ENCODE peak calls at places on chromosomes 7 and 10, in seven cellular contexts. One of them, this sample, is unnamed. For H3K4me1, the result is how much of the 10 kb centered on the place peaks cover.

GRCh38 chr7:106841896-106842390 is 23.1 kb upstream of the PIK3CG start:
- DNase-seq in lower lobe of right lung: no peak
- DNase-seq in SK-N-SH: peak
- DNase-seq in IMR-90: no peak
- DNase-seq in tibial artery: no peak
- DNase-seq in body of pancreas: no peak
- DNase-seq in thyroid gland: no peak
- DNase-seq in this sample: no peak

GRCh38 chr10:100174699-100175677 is 10.8 kb downstream of the ERLIN1 start:
- DNase-seq in tibial artery: no peak
- DNase-seq in lower lobe of right lung: no peak
- DNase-seq in body of pancreas: peak
- DNase-seq in SK-N-SH: no peak
- DNase-seq in IMR-90: no peak
- DNase-seq in thyroid gland: no peak
- DNase-seq in this sample: no peak

GRCh38 chr10:83995932-83996331 is 143.4 kb upstream of the GHITM start:
- DNase-seq in IMR-90: no peak
- DNase-seq in body of pancreas: no peak
- DNase-seq in tibial artery: no peak
- DNase-seq in lower lobe of right lung: no peak
- DNase-seq in thyroid gland: no peak
- DNase-seq in SK-N-SH: no peak
- DNase-seq in this sample: no peak

GRCh38 chr7:150902078-150903033 is 50.0 kb downstream of the AOC1 start:
- DNase-seq in SK-N-SH: peak
- DNase-seq in tibial artery: no peak
- DNase-seq in body of pancreas: no peak
- DNase-seq in lower lobe of right lung: no peak
- DNase-seq in thyroid gland: no peak
- DNase-seq in IMR-90: no peak
- DNase-seq in this sample: peak

GRCh38 chr7:112866424-112866823 is 76.2 kb upstream of the TMEM168 start:
- DNase-seq in SK-N-SH: no peak
- DNase-seq in body of pancreas: no peak
- DNase-seq in IMR-90: no peak
- DNase-seq in tibial artery: no peak
- DNase-seq in lower lobe of right lung: no peak
- DNase-seq in thyroid gland: no peak
- DNase-seq in this sample: no peak

GRCh38 chr10:70132098-70133029 is at the start of gene AIFM2:
- DNase-seq in lower lobe of right lung: peak
- DNase-seq in SK-N-SH: peak
- DNase-seq in body of pancreas: peak
- DNase-seq in IMR-90: peak
- DNase-seq in thyroid gland: peak
- DNase-seq in tibial artery: peak
- DNase-seq in this sample: peak

GRCh38 chr7:73342645-73343044 is 14.7 kb downstream of the FKBP6 start:
- DNase-seq in thyroid gland: no peak
- DNase-seq in tibial artery: no peak
- DNase-seq in body of pancreas: peak
- DNase-seq in lower lobe of right lung: no peak
- DNase-seq in SK-N-SH: peak
- DNase-seq in IMR-90: peak
- DNase-seq in this sample: no peak

GRCh38 chr10:55410415-55410885 is 609.4 kb upstream of the PCDH15 start:
- DNase-seq in lower lobe of right lung: no peak
- DNase-seq in body of pancreas: peak
- DNase-seq in thyroid gland: peak
- DNase-seq in tibial artery: no peak
- DNase-seq in SK-N-SH: peak
- DNase-seq in IMR-90: no peak
- DNase-seq in this sample: peak

GRCh38 chr7:16695621-16696237 is 49.7 kb downstream of the BZW2 start:
- DNase-seq in tibial artery: no peak
- DNase-seq in thyroid gland: peak
- DNase-seq in lower lobe of right lung: no peak
- DNase-seq in body of pancreas: peak
- DNase-seq in IMR-90: peak
- DNase-seq in SK-N-SH: peak
- DNase-seq in this sample: no peak

GRCh38 chr10:12521423-12521822 is 172.1 kb downstream of the CAMK1D start:
- DNase-seq in SK-N-SH: no peak
- DNase-seq in body of pancreas: no peak
- DNase-seq in IMR-90: no peak
- DNase-seq in thyroid gland: no peak
- DNase-seq in lower lobe of right lung: no peak
- DNase-seq in tibial artery: no peak
- DNase-seq in this sample: no peak

GRCh38 chr7:50663396-50664102 is 98.3 kb upstream of the DDC start:
- DNase-seq in SK-N-SH: no peak
- DNase-seq in thyroid gland: no peak
- DNase-seq in tibial artery: no peak
- DNase-seq in body of pancreas: no peak
- DNase-seq in IMR-90: no peak
- DNase-seq in lower lobe of right lung: no peak
- DNase-seq in this sample: no peak

GRCh38 chr10:113045155-113046055 is 95.4 kb downstream of the TCF7L2 start:
- DNase-seq in tibial artery: no peak
- DNase-seq in body of pancreas: no peak
- DNase-seq in thyroid gland: no peak
- DNase-seq in lower lobe of right lung: peak
- DNase-seq in IMR-90: peak
- DNase-seq in SK-N-SH: no peak
- DNase-seq in this sample: no peak

GRCh38 chr7:136925049-136925448 is 56.6 kb downstream of the CHRM2 start:
- DNase-seq in body of pancreas: no peak
- DNase-seq in IMR-90: peak
- DNase-seq in thyroid gland: no peak
- DNase-seq in tibial artery: no peak
- DNase-seq in SK-N-SH: peak
- DNase-seq in lower lobe of right lung: no peak
- DNase-seq in this sample: no peak

GRCh38 chr10:49081532-49082275 is 33.6 kb downstream of the VSTM4 start:
- DNase-seq in tibial artery: no peak
- DNase-seq in SK-N-SH: peak
- DNase-seq in IMR-90: peak
- DNase-seq in lower lobe of right lung: no peak
- DNase-seq in thyroid gland: peak
- DNase-seq in body of pancreas: no peak
- DNase-seq in this sample: no peak

GRCh38 chr10:52890281-52890680 is 117.7 kb upstream of the MBL2 start:
- DNase-seq in tibial artery: no peak
- DNase-seq in body of pancreas: no peak
- DNase-seq in SK-N-SH: no peak
- DNase-seq in lower lobe of right lung: no peak
- DNase-seq in thyroid gland: no peak
- DNase-seq in IMR-90: no peak
- DNase-seq in this sample: no peak

GRCh38 chr7:139626817-139627216 is 103.3 kb downstream of the CLEC2L start:
- DNase-seq in thyroid gland: no peak
- DNase-seq in SK-N-SH: no peak
- DNase-seq in IMR-90: no peak
- DNase-seq in lower lobe of right lung: no peak
- DNase-seq in body of pancreas: no peak
- DNase-seq in tibial artery: no peak
- DNase-seq in this sample: no peak

GRCh38 chr7:64849250-64849923 is 53.7 kb upstream of the ZNF273 start:
- DNase-seq in lower lobe of right lung: no peak
- DNase-seq in SK-N-SH: peak
- DNase-seq in IMR-90: peak
- DNase-seq in body of pancreas: no peak
- DNase-seq in tibial artery: no peak
- DNase-seq in thyroid gland: no peak
- DNase-seq in this sample: no peak

GRCh38 chr7:140454657-140455015 is 24.7 kb downstream of the MKRN1 start:
- DNase-seq in lower lobe of right lung: no peak
- DNase-seq in SK-N-SH: no peak
- DNase-seq in body of pancreas: no peak
- DNase-seq in thyroid gland: no peak
- DNase-seq in tibial artery: no peak
- DNase-seq in IMR-90: no peak
- DNase-seq in this sample: no peak

GRCh38 chr10:110006358-110007170 is 1.2 kb upstream of the ADD3 start:
- DNase-seq in IMR-90: peak
- DNase-seq in tibial artery: peak
- DNase-seq in SK-N-SH: peak
- DNase-seq in body of pancreas: peak
- DNase-seq in lower lobe of right lung: peak
- DNase-seq in thyroid gland: no peak
- DNase-seq in this sample: peak

GRCh38 chr7:99975782-99976521 is at the start of gene AZGP1:
- DNase-seq in lower lobe of right lung: no peak
- DNase-seq in SK-N-SH: no peak
- DNase-seq in IMR-90: no peak
- DNase-seq in thyroid gland: no peak
- DNase-seq in tibial artery: no peak
- DNase-seq in body of pancreas: peak
- DNase-seq in this sample: no peak

GRCh38 chr10:103086799-103087198 is 106.3 kb downstream of the NT5C2 start:
- DNase-seq in tibial artery: no peak
- DNase-seq in body of pancreas: no peak
- DNase-seq in lower lobe of right lung: no peak
- DNase-seq in SK-N-SH: no peak
- DNase-seq in IMR-90: no peak
- DNase-seq in thyroid gland: no peak
- DNase-seq in this sample: no peak

GRCh38 chr7:14403587-14403986 is 414.1 kb upstream of the ETV1 start:
- DNase-seq in tibial artery: no peak
- DNase-seq in IMR-90: no peak
- DNase-seq in SK-N-SH: no peak
- DNase-seq in thyroid gland: no peak
- DNase-seq in body of pancreas: no peak
- DNase-seq in lower lobe of right lung: no peak
- DNase-seq in this sample: no peak

GRCh38 chr7:120988591-120989299 is at the start of gene CPED1:
- DNase-seq in tibial artery: peak
- DNase-seq in IMR-90: peak
- DNase-seq in thyroid gland: peak
- DNase-seq in SK-N-SH: peak
- DNase-seq in lower lobe of right lung: peak
- DNase-seq in body of pancreas: peak
- DNase-seq in this sample: peak

DNA sequence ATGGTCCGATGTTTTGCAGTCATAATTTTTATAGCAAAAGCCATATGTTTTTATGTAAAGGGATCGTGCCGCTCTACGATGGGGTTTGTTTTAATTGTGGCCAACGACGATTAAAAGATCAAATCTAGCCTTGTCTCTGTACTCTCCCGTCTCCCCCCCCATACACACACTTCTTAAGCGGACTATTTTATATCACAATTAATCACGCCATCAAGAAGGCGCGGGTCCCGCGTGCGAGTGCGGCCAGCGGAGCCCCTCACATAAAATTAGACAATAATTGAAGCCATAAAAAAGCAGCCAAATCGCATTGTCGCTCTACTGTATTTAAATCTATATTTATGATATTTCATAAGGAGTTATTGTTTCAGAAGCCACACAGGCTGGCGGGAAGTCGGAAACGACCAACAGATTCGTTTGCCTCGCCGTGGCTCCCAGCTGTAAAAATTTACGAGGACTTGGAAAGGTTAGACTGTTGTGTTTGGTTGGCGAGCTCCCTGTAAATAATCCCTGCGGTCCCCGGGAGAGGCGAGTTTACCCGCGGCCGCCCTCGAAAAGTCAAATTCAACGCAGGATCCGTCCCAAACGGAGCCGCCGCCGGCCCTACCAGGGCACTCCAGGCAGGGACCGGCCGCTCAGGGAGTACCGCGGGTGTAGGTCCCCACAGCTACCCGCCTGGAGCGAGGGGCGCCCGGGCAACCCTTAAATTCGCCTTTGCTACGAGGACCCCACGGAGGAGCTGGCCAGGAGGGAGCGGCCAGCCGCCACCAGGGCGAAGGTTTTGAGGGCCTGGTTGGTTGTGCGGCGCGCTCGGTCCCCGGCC is 528 bp upstream of the HOXA9 start:
- DNase-seq in body of pancreas: no peak
- DNase-seq in tibial artery: peak
- DNase-seq in IMR-90: no peak
- DNase-seq in SK-N-SH: no peak
- DNase-seq in lower lobe of right lung: peak
- DNase-seq in thyroid gland: no peak
- DNase-seq in this sample: no peak
- H3K4me3 ChIP-seq in body of pancreas: no peak
- H3K4me3 ChIP-seq in tibial artery: peak
- H3K4me3 ChIP-seq in IMR-90: peak
- H3K4me3 ChIP-seq in SK-N-SH: no peak
- H3K4me3 ChIP-seq in lower lobe of right lung: peak
- H3K4me3 ChIP-seq in thyroid gland: no peak
- H3K4me3 ChIP-seq in this sample: peak

DNA sequence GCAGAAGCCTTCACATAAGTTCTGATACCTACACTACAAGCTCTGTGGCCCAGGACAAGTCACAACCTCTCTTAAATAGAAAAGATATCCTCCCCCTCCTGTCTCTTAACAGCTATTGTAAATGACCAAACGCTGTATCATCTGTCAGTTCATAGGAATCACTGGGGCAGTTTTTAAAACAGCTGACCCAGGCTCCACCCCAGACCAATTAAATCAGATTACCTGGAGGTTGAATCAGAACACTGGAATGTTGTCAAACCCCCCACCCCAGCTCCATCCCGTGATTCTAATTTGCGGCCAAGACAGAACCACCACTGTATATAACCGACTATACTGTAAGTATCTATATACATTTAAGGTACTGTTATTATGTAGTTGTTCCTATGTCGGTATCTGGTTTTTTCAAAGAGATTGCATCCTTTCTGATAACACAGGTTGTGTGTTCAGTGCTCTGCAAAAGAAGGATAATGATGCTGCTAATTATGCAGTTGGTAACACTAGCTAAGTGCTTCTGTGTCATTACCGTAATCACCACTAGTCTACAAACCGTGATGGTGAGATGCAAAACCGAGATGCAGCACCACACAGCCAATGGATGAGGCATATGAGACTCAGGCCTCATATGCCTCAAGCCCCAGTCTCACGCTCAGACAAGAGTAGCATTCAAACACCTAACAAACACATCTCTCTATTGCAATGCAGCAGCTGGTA is 47.4 kb downstream of the TNS3 start:
- DNase-seq in thyroid gland: no peak
- DNase-seq in IMR-90: no peak
- DNase-seq in tibial artery: no peak
- DNase-seq in SK-N-SH: peak
- DNase-seq in body of pancreas: no peak
- DNase-seq in lower lobe of right lung: no peak
- DNase-seq in this sample: no peak
- TF ChIP-seq CTCF in thyroid gland: no peak
- TF ChIP-seq CTCF in IMR-90: no peak
- TF ChIP-seq CTCF in tibial artery: no peak
- TF ChIP-seq CTCF in SK-N-SH: no peak
- TF ChIP-seq CTCF in body of pancreas: no peak
- TF ChIP-seq CTCF in lower lobe of right lung: no peak
- TF ChIP-seq CTCF in this sample: peak

GRCh38 chr7:42511027-42511426 is 274.0 kb upstream of the GLI3 start:
- DNase-seq in lower lobe of right lung: no peak
- DNase-seq in IMR-90: no peak
- DNase-seq in body of pancreas: no peak
- DNase-seq in tibial artery: no peak
- DNase-seq in SK-N-SH: no peak
- DNase-seq in thyroid gland: no peak
- DNase-seq in this sample: no peak
- H3K4me1 ChIP-seq in lower lobe of right lung: under half
- H3K4me1 ChIP-seq in IMR-90: under half
- H3K4me1 ChIP-seq in body of pancreas: under half
- H3K4me1 ChIP-seq in tibial artery: under half
- H3K4me1 ChIP-seq in SK-N-SH: under half
- H3K4me1 ChIP-seq in thyroid gland: under half
- H3K4me1 ChIP-seq in this sample: under half

GRCh38 chr7:84149573-84149972 is 45.0 kb downstream of the SEMA3A start:
- DNase-seq in IMR-90: no peak
- DNase-seq in SK-N-SH: no peak
- DNase-seq in tibial artery: no peak
- DNase-seq in thyroid gland: no peak
- DNase-seq in lower lobe of right lung: no peak
- DNase-seq in body of pancreas: no peak
- DNase-seq in this sample: no peak
- H3K4me3 ChIP-seq in IMR-90: no peak
- H3K4me3 ChIP-seq in SK-N-SH: no peak
- H3K4me3 ChIP-seq in tibial artery: no peak
- H3K4me3 ChIP-seq in thyroid gland: no peak
- H3K4me3 ChIP-seq in lower lobe of right lung: no peak
- H3K4me3 ChIP-seq in body of pancreas: no peak
- H3K4me3 ChIP-seq in this sample: no peak

This sample was measured in Peyer's patch.